ENCODE peak calls at places on chromosomes 16 and 17, in seven cellular contexts. One of them, this sample, is unnamed.

GRCh38 chr16:84823484-84823883 is 3.7 kb downstream of the CRISPLD2 start:
- DNase-seq in GM10248: no peak
- DNase-seq in T-cell: no peak
- DNase-seq in iris pigment epithelial cell: peak
- DNase-seq in AG10803: peak
- DNase-seq in progenitor cell of endocrine pancreas: no peak
- DNase-seq in GM12865: no peak
- DNase-seq in this sample: no peak

GRCh38 chr17:61477204-61477834 is 25.1 kb downstream of the TBX4 start:
- DNase-seq in GM10248: no peak
- DNase-seq in T-cell: no peak
- DNase-seq in iris pigment epithelial cell: no peak
- DNase-seq in AG10803: no peak
- DNase-seq in progenitor cell of endocrine pancreas: no peak
- DNase-seq in GM12865: no peak
- DNase-seq in this sample: no peak

GRCh38 chr16:79707867-79708266 is 107.3 kb upstream of the MAF start:
- DNase-seq in GM10248: no peak
- DNase-seq in T-cell: no peak
- DNase-seq in iris pigment epithelial cell: no peak
- DNase-seq in AG10803: no peak
- DNase-seq in progenitor cell of endocrine pancreas: no peak
- DNase-seq in GM12865: no peak
- DNase-seq in this sample: no peak

GRCh38 chr16:66862023-66862520 is 17.9 kb downstream of the CA7 start:
- DNase-seq in GM10248: no peak
- DNase-seq in T-cell: no peak
- DNase-seq in iris pigment epithelial cell: no peak
- DNase-seq in AG10803: no peak
- DNase-seq in progenitor cell of endocrine pancreas: no peak
- DNase-seq in GM12865: no peak
- DNase-seq in this sample: no peak

GRCh38 chr16:8959921-8960787 is 3.6 kb downstream of the USP7 start:
- DNase-seq in GM10248: no peak
- DNase-seq in T-cell: peak
- DNase-seq in iris pigment epithelial cell: no peak
- DNase-seq in AG10803: no peak
- DNase-seq in progenitor cell of endocrine pancreas: no peak
- DNase-seq in GM12865: peak
- DNase-seq in this sample: no peak

GRCh38 chr17:77736721-77737120 is 221.8 kb upstream of the TNRC6C start:
- DNase-seq in GM10248: no peak
- DNase-seq in T-cell: no peak
- DNase-seq in iris pigment epithelial cell: no peak
- DNase-seq in AG10803: no peak
- DNase-seq in progenitor cell of endocrine pancreas: no peak
- DNase-seq in GM12865: no peak
- DNase-seq in this sample: no peak

GRCh38 chr16:1375741-1376410 is 24.1 kb downstream of the GNPTG start:
- DNase-seq in GM10248: no peak
- DNase-seq in T-cell: no peak
- DNase-seq in iris pigment epithelial cell: no peak
- DNase-seq in AG10803: no peak
- DNase-seq in progenitor cell of endocrine pancreas: no peak
- DNase-seq in GM12865: no peak
- DNase-seq in this sample: no peak

GRCh38 chr17:78667741-78668640 is 90.8 kb upstream of the DNAH17 start:
- DNase-seq in GM10248: no peak
- DNase-seq in T-cell: no peak
- DNase-seq in iris pigment epithelial cell: no peak
- DNase-seq in AG10803: no peak
- DNase-seq in progenitor cell of endocrine pancreas: no peak
- DNase-seq in GM12865: no peak
- DNase-seq in this sample: no peak

GRCh38 chr17:50080096-50080480 is 15.1 kb upstream of the PDK2 start:
- DNase-seq in GM10248: no peak
- DNase-seq in T-cell: no peak
- DNase-seq in iris pigment epithelial cell: no peak
- DNase-seq in AG10803: no peak
- DNase-seq in progenitor cell of endocrine pancreas: no peak
- DNase-seq in GM12865: no peak
- DNase-seq in this sample: no peak

GRCh38 chr16:1991135-1991551 is 1.4 kb downstream of the SYNGR3 start:
- DNase-seq in GM10248: peak
- DNase-seq in T-cell: peak
- DNase-seq in iris pigment epithelial cell: no peak
- DNase-seq in AG10803: no peak
- DNase-seq in progenitor cell of endocrine pancreas: no peak
- DNase-seq in GM12865: peak
- DNase-seq in this sample: no peak

GRCh38 chr16:86924537-86924936 is 346.2 kb downstream of the FOXL1 start:
- DNase-seq in GM10248: no peak
- DNase-seq in T-cell: no peak
- DNase-seq in iris pigment epithelial cell: peak
- DNase-seq in AG10803: peak
- DNase-seq in progenitor cell of endocrine pancreas: no peak
- DNase-seq in GM12865: no peak
- DNase-seq in this sample: no peak

GRCh38 chr17:74192950-74193781 is 10.3 kb upstream of the RPL38 start:
- DNase-seq in GM10248: no peak
- DNase-seq in T-cell: no peak
- DNase-seq in iris pigment epithelial cell: no peak
- DNase-seq in AG10803: no peak
- DNase-seq in progenitor cell of endocrine pancreas: no peak
- DNase-seq in GM12865: no peak
- DNase-seq in this sample: no peak

GRCh38 chr16:87025681-87026080 is 291.5 kb downstream of the C16orf95 start:
- DNase-seq in GM10248: no peak
- DNase-seq in T-cell: no peak
- DNase-seq in iris pigment epithelial cell: no peak
- DNase-seq in AG10803: no peak
- DNase-seq in progenitor cell of endocrine pancreas: no peak
- DNase-seq in GM12865: no peak
- DNase-seq in this sample: no peak

GRCh38 chr16:54443352-54443751 is 156.8 kb upstream of the IRX3 start:
- DNase-seq in GM10248: no peak
- DNase-seq in T-cell: no peak
- DNase-seq in iris pigment epithelial cell: no peak
- DNase-seq in AG10803: peak
- DNase-seq in progenitor cell of endocrine pancreas: no peak
- DNase-seq in GM12865: no peak
- DNase-seq in this sample: no peak

GRCh38 chr17:17507465-17508011 is 11.3 kb upstream of the RASD1 start:
- DNase-seq in GM10248: no peak
- DNase-seq in T-cell: no peak
- DNase-seq in iris pigment epithelial cell: no peak
- DNase-seq in AG10803: no peak
- DNase-seq in progenitor cell of endocrine pancreas: no peak
- DNase-seq in GM12865: no peak
- DNase-seq in this sample: no peak

GRCh38 chr17:45132569-45133463 is 501 bp upstream of the PLCD3 start:
- DNase-seq in GM10248: peak
- DNase-seq in T-cell: peak
- DNase-seq in iris pigment epithelial cell: peak
- DNase-seq in AG10803: peak
- DNase-seq in progenitor cell of endocrine pancreas: peak
- DNase-seq in GM12865: peak
- DNase-seq in this sample: no peak

GRCh38 chr17:15398736-15399331 is 57.4 kb upstream of the TEKT3 start:
- DNase-seq in GM10248: no peak
- DNase-seq in T-cell: no peak
- DNase-seq in iris pigment epithelial cell: peak
- DNase-seq in AG10803: peak
- DNase-seq in progenitor cell of endocrine pancreas: no peak
- DNase-seq in GM12865: no peak
- DNase-seq in this sample: no peak

GRCh38 chr17:19928299-19928698 is 49.3 kb downstream of the AKAP10 start:
- DNase-seq in GM10248: no peak
- DNase-seq in T-cell: no peak
- DNase-seq in iris pigment epithelial cell: peak
- DNase-seq in AG10803: peak
- DNase-seq in progenitor cell of endocrine pancreas: no peak
- DNase-seq in GM12865: no peak
- DNase-seq in this sample: no peak

GRCh38 chr17:52079496-52079895 is 79.0 kb downstream of the CA10 start:
- DNase-seq in GM10248: no peak
- DNase-seq in T-cell: no peak
- DNase-seq in iris pigment epithelial cell: no peak
- DNase-seq in AG10803: no peak
- DNase-seq in progenitor cell of endocrine pancreas: no peak
- DNase-seq in GM12865: no peak
- DNase-seq in this sample: no peak

GRCh38 chr16:86252596-86252995 is 257.7 kb upstream of the FOXF1 start:
- DNase-seq in GM10248: no peak
- DNase-seq in T-cell: no peak
- DNase-seq in iris pigment epithelial cell: peak
- DNase-seq in AG10803: peak
- DNase-seq in progenitor cell of endocrine pancreas: no peak
- DNase-seq in GM12865: peak
- DNase-seq in this sample: no peak

GRCh38 chr16:81866820-81867440 is 87.8 kb downstream of the PLCG2 start:
- DNase-seq in GM10248: peak
- DNase-seq in T-cell: no peak
- DNase-seq in iris pigment epithelial cell: no peak
- DNase-seq in AG10803: no peak
- DNase-seq in progenitor cell of endocrine pancreas: no peak
- DNase-seq in GM12865: peak
- DNase-seq in this sample: no peak

This sample was measured in type B pancreatic cell.